ENCODE peak calls at places on chromosomes 5 and 9, in ten cellular contexts. One of them, this sample, is unnamed.

GRCh38 chr5:116343961-116344360 is 230.7 kb downstream of the SEMA6A start:
- DNase-seq in endothelial cell of umbilical vein: no peak
- DNase-seq in uterus: no peak
- DNase-seq in breast epithelium: no peak
- DNase-seq in sigmoid colon: no peak
- DNase-seq in adrenal gland: no peak
- DNase-seq in stomach: no peak
- DNase-seq in esophagus squamous epithelium: no peak
- DNase-seq in H1: peak; percentile 57
- DNase-seq in Peyer's patch: no peak
- DNase-seq in this sample: no peak

GRCh38 chr5:852431-853401 is 1.9 kb upstream of the ZDHHC11 start:
- DNase-seq in endothelial cell of umbilical vein: no peak
- DNase-seq in uterus: peak; percentile 4
- DNase-seq in breast epithelium: no peak
- DNase-seq in sigmoid colon: peak; percentile 44
- DNase-seq in adrenal gland: no peak
- DNase-seq in stomach: no peak
- DNase-seq in esophagus squamous epithelium: no peak
- DNase-seq in H1: no peak
- DNase-seq in Peyer's patch: peak; percentile 42
- DNase-seq in this sample: no peak

GRCh38 chr5:33641722-33642505 is 201.1 kb downstream of the TARS1 start:
- DNase-seq in endothelial cell of umbilical vein: no peak
- DNase-seq in uterus: no peak
- DNase-seq in breast epithelium: no peak
- DNase-seq in sigmoid colon: no peak
- DNase-seq in adrenal gland: no peak
- DNase-seq in stomach: no peak
- DNase-seq in esophagus squamous epithelium: no peak
- DNase-seq in H1: no peak
- DNase-seq in Peyer's patch: no peak
- DNase-seq in this sample: peak; percentile 1

GRCh38 chr5:9339206-9339818 is 206.6 kb downstream of the SEMA5A start:
- DNase-seq in endothelial cell of umbilical vein: no peak
- DNase-seq in uterus: no peak
- DNase-seq in breast epithelium: no peak
- DNase-seq in sigmoid colon: no peak
- DNase-seq in adrenal gland: no peak
- DNase-seq in stomach: no peak
- DNase-seq in esophagus squamous epithelium: no peak
- DNase-seq in H1: peak; percentile 55
- DNase-seq in Peyer's patch: no peak
- DNase-seq in this sample: no peak

GRCh38 chr9:114200721-114201300 is 45.5 kb downstream of the COL27A1 start:
- DNase-seq in endothelial cell of umbilical vein: no peak
- DNase-seq in uterus: no peak
- DNase-seq in breast epithelium: no peak
- DNase-seq in sigmoid colon: no peak
- DNase-seq in adrenal gland: no peak
- DNase-seq in stomach: no peak
- DNase-seq in esophagus squamous epithelium: no peak
- DNase-seq in H1: no peak
- DNase-seq in Peyer's patch: no peak
- DNase-seq in this sample: no peak

GRCh38 chr5:132237141-132237540 is 9.5 kb upstream of the P4HA2 start:
- DNase-seq in endothelial cell of umbilical vein: no peak
- DNase-seq in uterus: peak; percentile 9
- DNase-seq in breast epithelium: no peak
- DNase-seq in sigmoid colon: peak; percentile 40
- DNase-seq in adrenal gland: peak; percentile 1
- DNase-seq in stomach: no peak
- DNase-seq in esophagus squamous epithelium: no peak
- DNase-seq in H1: no peak
- DNase-seq in Peyer's patch: peak; percentile 34
- DNase-seq in this sample: no peak

GRCh38 chr5:125117556-125117955 is 371.1 kb upstream of the ZNF608 start:
- DNase-seq in endothelial cell of umbilical vein: no peak
- DNase-seq in uterus: no peak
- DNase-seq in breast epithelium: no peak
- DNase-seq in sigmoid colon: no peak
- DNase-seq in adrenal gland: no peak
- DNase-seq in stomach: no peak
- DNase-seq in esophagus squamous epithelium: no peak
- DNase-seq in H1: no peak
- DNase-seq in Peyer's patch: no peak
- DNase-seq in this sample: no peak

GRCh38 chr5:26388946-26389345 is 649.4 kb downstream of the CDH9 start:
- DNase-seq in endothelial cell of umbilical vein: no peak
- DNase-seq in uterus: no peak
- DNase-seq in breast epithelium: no peak
- DNase-seq in sigmoid colon: no peak
- DNase-seq in adrenal gland: no peak
- DNase-seq in stomach: no peak
- DNase-seq in esophagus squamous epithelium: no peak
- DNase-seq in H1: no peak
- DNase-seq in Peyer's patch: no peak
- DNase-seq in this sample: no peak

GRCh38 chr9:76359365-76359764 is 34.9 kb downstream of the RFK start:
- DNase-seq in endothelial cell of umbilical vein: no peak
- DNase-seq in uterus: no peak
- DNase-seq in breast epithelium: no peak
- DNase-seq in sigmoid colon: no peak
- DNase-seq in adrenal gland: no peak
- DNase-seq in stomach: no peak
- DNase-seq in esophagus squamous epithelium: no peak
- DNase-seq in H1: no peak
- DNase-seq in Peyer's patch: no peak
- DNase-seq in this sample: no peak

GRCh38 chr5:119330367-119331183 is 25.2 kb upstream of the TNFAIP8 start:
- DNase-seq in endothelial cell of umbilical vein: peak; percentile 37
- DNase-seq in uterus: no peak
- DNase-seq in breast epithelium: no peak
- DNase-seq in sigmoid colon: no peak
- DNase-seq in adrenal gland: no peak
- DNase-seq in stomach: no peak
- DNase-seq in esophagus squamous epithelium: no peak
- DNase-seq in H1: no peak
- DNase-seq in Peyer's patch: no peak
- DNase-seq in this sample: no peak

GRCh38 chr9:99785010-99785590 is 36.6 kb upstream of the NR4A3 start:
- DNase-seq in endothelial cell of umbilical vein: no peak
- DNase-seq in uterus: no peak
- DNase-seq in breast epithelium: no peak
- DNase-seq in sigmoid colon: no peak
- DNase-seq in adrenal gland: no peak
- DNase-seq in stomach: no peak
- DNase-seq in esophagus squamous epithelium: no peak
- DNase-seq in H1: peak; percentile 49
- DNase-seq in Peyer's patch: no peak
- DNase-seq in this sample: no peak

GRCh38 chr5:143588933-143589662 is 185.6 kb upstream of the NR3C1 start:
- DNase-seq in endothelial cell of umbilical vein: peak; percentile 14
- DNase-seq in uterus: no peak
- DNase-seq in breast epithelium: no peak
- DNase-seq in sigmoid colon: no peak
- DNase-seq in adrenal gland: no peak
- DNase-seq in stomach: no peak
- DNase-seq in esophagus squamous epithelium: no peak
- DNase-seq in H1: no peak
- DNase-seq in Peyer's patch: no peak
- DNase-seq in this sample: no peak

GRCh38 chr9:72149231-72149975 is at the start of gene GDA:
- DNase-seq in endothelial cell of umbilical vein: no peak
- DNase-seq in uterus: no peak
- DNase-seq in breast epithelium: no peak
- DNase-seq in sigmoid colon: no peak
- DNase-seq in adrenal gland: no peak
- DNase-seq in stomach: peak; percentile 28
- DNase-seq in esophagus squamous epithelium: no peak
- DNase-seq in H1: peak; percentile 76
- DNase-seq in Peyer's patch: peak; percentile 86
- DNase-seq in this sample: no peak

GRCh38 chr5:77367733-77368132 is 124.4 kb downstream of the WDR41 start:
- DNase-seq in endothelial cell of umbilical vein: no peak
- DNase-seq in uterus: no peak
- DNase-seq in breast epithelium: no peak
- DNase-seq in sigmoid colon: no peak
- DNase-seq in adrenal gland: peak; percentile 70
- DNase-seq in stomach: no peak
- DNase-seq in esophagus squamous epithelium: no peak
- DNase-seq in H1: no peak
- DNase-seq in Peyer's patch: no peak
- DNase-seq in this sample: no peak

GRCh38 chr5:179192891-179193470 is 132.8 kb downstream of the ZNF354C start:
- DNase-seq in endothelial cell of umbilical vein: no peak
- DNase-seq in uterus: no peak
- DNase-seq in breast epithelium: no peak
- DNase-seq in sigmoid colon: peak; percentile 53
- DNase-seq in adrenal gland: no peak
- DNase-seq in stomach: no peak
- DNase-seq in esophagus squamous epithelium: no peak
- DNase-seq in H1: no peak
- DNase-seq in Peyer's patch: peak; percentile 37
- DNase-seq in this sample: no peak
- H3K27me3 ChIP-seq in endothelial cell of umbilical vein: no peaks in the 10 kb centered on the region
- H3K27me3 ChIP-seq in uterus: no peaks in the 10 kb centered on the region
- H3K27me3 ChIP-seq in breast epithelium: no peaks in the 10 kb centered on the region
- H3K27me3 ChIP-seq in sigmoid colon: no peaks in the 10 kb centered on the region
- H3K27me3 ChIP-seq in adrenal gland: no peaks in the 10 kb centered on the region
- H3K27me3 ChIP-seq in stomach: no peaks in the 10 kb centered on the region
- H3K27me3 ChIP-seq in esophagus squamous epithelium: no peaks in the 10 kb centered on the region
- H3K27me3 ChIP-seq in H1: no peaks in the 10 kb centered on the region
- H3K27me3 ChIP-seq in Peyer's patch: no peaks in the 10 kb centered on the region
- H3K27me3 ChIP-seq in this sample: no peaks in the 10 kb centered on the region

DNA sequence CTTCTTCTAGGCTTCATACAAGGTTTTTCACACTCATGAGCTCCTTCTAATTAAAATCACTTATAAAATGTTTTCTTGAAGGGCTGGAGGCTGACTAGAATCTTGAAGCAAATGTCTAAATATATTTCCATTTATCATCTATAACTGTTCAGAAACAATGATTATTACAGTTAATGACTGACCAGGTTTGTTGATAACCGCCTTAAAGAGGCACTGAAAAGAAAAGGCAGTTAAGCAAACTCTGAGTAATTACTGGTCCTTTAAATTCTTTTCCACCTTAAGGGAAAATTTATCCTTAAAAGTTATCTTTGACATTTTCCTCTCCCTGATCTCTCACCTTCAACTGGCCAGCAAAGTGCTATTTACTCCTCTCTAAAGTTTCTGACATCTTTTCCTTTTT is 43.2 kb downstream of the RICTOR start:
- DNase-seq in endothelial cell of umbilical vein: no peak
- DNase-seq in uterus: no peak
- DNase-seq in breast epithelium: no peak
- DNase-seq in sigmoid colon: no peak
- DNase-seq in adrenal gland: no peak
- DNase-seq in stomach: no peak
- DNase-seq in esophagus squamous epithelium: no peak
- DNase-seq in H1: no peak
- DNase-seq in Peyer's patch: no peak
- DNase-seq in this sample: no peak
- H3K9me3 ChIP-seq in endothelial cell of umbilical vein: no peaks in the 10 kb centered on the region
- H3K9me3 ChIP-seq in uterus: no peaks in the 10 kb centered on the region
- H3K9me3 ChIP-seq in breast epithelium: no peaks in the 10 kb centered on the region
- H3K9me3 ChIP-seq in sigmoid colon: no peaks in the 10 kb centered on the region
- H3K9me3 ChIP-seq in adrenal gland: no peaks in the 10 kb centered on the region
- H3K9me3 ChIP-seq in stomach: no peaks in the 10 kb centered on the region
- H3K9me3 ChIP-seq in esophagus squamous epithelium: peaks cover 5% of the 10 kb centered on the region
- H3K9me3 ChIP-seq in H1: peaks cover 10% of the 10 kb centered on the region
- H3K9me3 ChIP-seq in Peyer's patch: no peaks in the 10 kb centered on the region
- H3K9me3 ChIP-seq in this sample: no peaks in the 10 kb centered on the region

GRCh38 chr5:95823241-95823737 is 763 bp upstream of the GLRX start:
- DNase-seq in endothelial cell of umbilical vein: no peak
- DNase-seq in uterus: no peak
- DNase-seq in breast epithelium: no peak
- DNase-seq in sigmoid colon: no peak
- DNase-seq in adrenal gland: no peak
- DNase-seq in stomach: no peak
- DNase-seq in esophagus squamous epithelium: no peak
- DNase-seq in H1: no peak
- DNase-seq in Peyer's patch: no peak
- DNase-seq in this sample: no peak

GRCh38 chr5:95822408-95823240 is at the start of gene GLRX:
- DNase-seq in endothelial cell of umbilical vein: peak; percentile 82
- DNase-seq in uterus: peak; percentile 71
- DNase-seq in breast epithelium: peak; percentile 48
- DNase-seq in sigmoid colon: peak; percentile 89
- DNase-seq in adrenal gland: peak; percentile 87
- DNase-seq in stomach: peak; percentile 81
- DNase-seq in esophagus squamous epithelium: peak; percentile 33
- DNase-seq in H1: peak; percentile 68
- DNase-seq in Peyer's patch: peak; percentile 80
- DNase-seq in this sample: peak; percentile 80

GRCh38 chr5:95822038-95822407 is 503 bp downstream of the GLRX start:
- DNase-seq in endothelial cell of umbilical vein: peak; percentile 71
- DNase-seq in uterus: peak; percentile 57
- DNase-seq in breast epithelium: no peak
- DNase-seq in sigmoid colon: peak; percentile 85
- DNase-seq in adrenal gland: peak; percentile 61
- DNase-seq in stomach: peak; percentile 60
- DNase-seq in esophagus squamous epithelium: peak; percentile 7
- DNase-seq in H1: no peak
- DNase-seq in Peyer's patch: peak; percentile 80
- DNase-seq in this sample: peak; percentile 75

GRCh38 chr5:95824747-95825146 is 2.2 kb upstream of the GLRX start:
- DNase-seq in endothelial cell of umbilical vein: no peak
- DNase-seq in uterus: no peak
- DNase-seq in breast epithelium: no peak
- DNase-seq in sigmoid colon: no peak
- DNase-seq in adrenal gland: no peak
- DNase-seq in stomach: no peak
- DNase-seq in esophagus squamous epithelium: no peak
- DNase-seq in H1: no peak
- DNase-seq in Peyer's patch: no peak
- DNase-seq in this sample: no peak

GRCh38 chr5:95823738-95824609 is 1.4 kb upstream of the GLRX start:
- DNase-seq in endothelial cell of umbilical vein: peak; percentile 79
- DNase-seq in uterus: peak; percentile 86
- DNase-seq in breast epithelium: no peak
- DNase-seq in sigmoid colon: peak; percentile 92
- DNase-seq in adrenal gland: peak; percentile 91
- DNase-seq in stomach: peak; percentile 54
- DNase-seq in esophagus squamous epithelium: no peak
- DNase-seq in H1: no peak
- DNase-seq in Peyer's patch: peak; percentile 62
- DNase-seq in this sample: peak; percentile 34
- TF ChIP-seq POLR2A in endothelial cell of umbilical vein: no peak
- TF ChIP-seq POLR2A in uterus: peak; percentile 47
- TF ChIP-seq POLR2A in breast epithelium: no peak
- TF ChIP-seq POLR2A in sigmoid colon: no peak
- TF ChIP-seq POLR2A in adrenal gland: no peak
- TF ChIP-seq POLR2A in stomach: no peak
- TF ChIP-seq POLR2A in esophagus squamous epithelium: no peak
- TF ChIP-seq POLR2A in H1: no peak
- TF ChIP-seq POLR2A in Peyer's patch: no peak
- TF ChIP-seq POLR2A in this sample: no peak

DNA sequence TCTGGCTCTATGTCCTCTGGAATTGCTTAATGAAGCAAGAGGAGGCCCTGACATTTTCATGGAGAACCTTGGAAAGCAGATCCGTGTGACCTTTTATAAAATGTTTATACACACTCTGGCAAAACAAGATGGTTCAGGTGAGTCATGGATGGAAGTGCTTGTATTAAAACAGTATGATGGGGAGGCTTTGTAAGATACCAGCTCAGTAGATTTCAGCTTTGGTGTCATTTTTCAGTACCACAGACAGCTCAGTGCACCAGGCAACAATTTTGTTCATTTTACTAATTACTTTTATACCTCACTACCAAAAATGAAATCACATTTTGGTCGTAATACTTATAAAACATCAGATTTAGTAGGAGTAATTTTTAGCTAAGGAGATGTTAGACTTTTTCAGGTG is 5.2 kb downstream of the KCNN2 start:
- DNase-seq in endothelial cell of umbilical vein: peak; percentile 27
- DNase-seq in uterus: no peak
- DNase-seq in breast epithelium: no peak
- DNase-seq in sigmoid colon: no peak
- DNase-seq in adrenal gland: peak; percentile 43
- DNase-seq in stomach: no peak
- DNase-seq in esophagus squamous epithelium: no peak
- DNase-seq in H1: no peak
- DNase-seq in Peyer's patch: no peak
- DNase-seq in this sample: no peak
- H3K27me3 ChIP-seq in endothelial cell of umbilical vein: peaks cover 36% of the 10 kb centered on the region
- H3K27me3 ChIP-seq in uterus: no peaks in the 10 kb centered on the region
- H3K27me3 ChIP-seq in breast epithelium: no peaks in the 10 kb centered on the region
- H3K27me3 ChIP-seq in sigmoid colon: no peaks in the 10 kb centered on the region
- H3K27me3 ChIP-seq in adrenal gland: no peaks in the 10 kb centered on the region
- H3K27me3 ChIP-seq in stomach: no peaks in the 10 kb centered on the region
- H3K27me3 ChIP-seq in esophagus squamous epithelium: peaks cover 8% of the 10 kb centered on the region
- H3K27me3 ChIP-seq in H1: no peaks in the 10 kb centered on the region
- H3K27me3 ChIP-seq in Peyer's patch: no peaks in the 10 kb centered on the region
- H3K27me3 ChIP-seq in this sample: peaks cover 7% of the 10 kb centered on the region